ENCODE peak calls at places on chromosomes 12 and 14, in eight cellular contexts. One of them, this sample, is unnamed.

GRCh38 chr14:51643137-51643536 is 8.6 kb upstream of the FRMD6 start:
- DNase-seq in OCI-LY7: no peak
- DNase-seq in A549: no peak
- DNase-seq in IMR-90: peak
- DNase-seq in stomach: no peak
- DNase-seq in AG04450: no peak
- DNase-seq in lung: no peak
- DNase-seq in Panc1: no peak
- DNase-seq in this sample: no peak

GRCh38 chr12:60494249-60494648 is 898.4 kb downstream of the SLC16A7 start:
- DNase-seq in A549: peak
- DNase-seq in OCI-LY7: no peak
- DNase-seq in lung: no peak
- DNase-seq in Panc1: no peak
- DNase-seq in AG04450: peak
- DNase-seq in IMR-90: peak
- DNase-seq in stomach: no peak
- DNase-seq in this sample: peak

GRCh38 chr12:46985816-46986215 is 93.6 kb upstream of the PCED1B start:
- DNase-seq in OCI-LY7: no peak
- DNase-seq in Panc1: no peak
- DNase-seq in AG04450: no peak
- DNase-seq in stomach: no peak
- DNase-seq in lung: no peak
- DNase-seq in IMR-90: no peak
- DNase-seq in A549: no peak
- DNase-seq in this sample: no peak

GRCh38 chr12:56377310-56377988 is 14.8 kb upstream of the APOF start:
- DNase-seq in A549: no peak
- DNase-seq in AG04450: no peak
- DNase-seq in IMR-90: peak
- DNase-seq in Panc1: no peak
- DNase-seq in OCI-LY7: peak
- DNase-seq in stomach: no peak
- DNase-seq in lung: no peak
- DNase-seq in this sample: no peak

GRCh38 chr14:76917158-76917596 is 91.0 kb downstream of the LRRC74A start:
- DNase-seq in lung: peak
- DNase-seq in A549: peak
- DNase-seq in OCI-LY7: peak
- DNase-seq in AG04450: no peak
- DNase-seq in stomach: peak
- DNase-seq in IMR-90: peak
- DNase-seq in Panc1: no peak
- DNase-seq in this sample: peak

GRCh38 chr12:2337031-2338010 is 284.5 kb downstream of the CACNA1C start:
- DNase-seq in AG04450: no peak
- DNase-seq in stomach: no peak
- DNase-seq in IMR-90: no peak
- DNase-seq in OCI-LY7: no peak
- DNase-seq in A549: no peak
- DNase-seq in lung: no peak
- DNase-seq in Panc1: no peak
- DNase-seq in this sample: no peak

GRCh38 chr12:47576256-47576655 is 129.6 kb downstream of the RPAP3 start:
- DNase-seq in IMR-90: no peak
- DNase-seq in A549: no peak
- DNase-seq in stomach: no peak
- DNase-seq in lung: no peak
- DNase-seq in AG04450: no peak
- DNase-seq in Panc1: no peak
- DNase-seq in OCI-LY7: no peak
- DNase-seq in this sample: no peak

GRCh38 chr14:56293506-56293905 is 175.3 kb downstream of the PELI2 start:
- DNase-seq in IMR-90: no peak
- DNase-seq in lung: no peak
- DNase-seq in A549: no peak
- DNase-seq in Panc1: no peak
- DNase-seq in AG04450: no peak
- DNase-seq in stomach: no peak
- DNase-seq in OCI-LY7: no peak
- DNase-seq in this sample: no peak

GRCh38 chr12:52436000-52436827 is 2.0 kb upstream of the KRT75 start:
- DNase-seq in lung: no peak
- DNase-seq in Panc1: no peak
- DNase-seq in IMR-90: peak
- DNase-seq in OCI-LY7: no peak
- DNase-seq in A549: no peak
- DNase-seq in AG04450: no peak
- DNase-seq in stomach: no peak
- DNase-seq in this sample: no peak

GRCh38 chr12:53065975-53066593 is 13.1 kb downstream of the SPRYD3 start:
- DNase-seq in A549: peak
- DNase-seq in Panc1: no peak
- DNase-seq in lung: peak
- DNase-seq in IMR-90: peak
- DNase-seq in AG04450: no peak
- DNase-seq in stomach: peak
- DNase-seq in OCI-LY7: peak
- DNase-seq in this sample: peak

GRCh38 chr12:121709478-121709890 is 3.1 kb upstream of the TMEM120B start:
- DNase-seq in OCI-LY7: no peak
- DNase-seq in IMR-90: peak
- DNase-seq in lung: peak
- DNase-seq in A549: no peak
- DNase-seq in AG04450: no peak
- DNase-seq in stomach: no peak
- DNase-seq in Panc1: no peak
- DNase-seq in this sample: no peak

GRCh38 chr14:104794099-104794498 is 1.4 kb downstream of the AKT1 start:
- DNase-seq in lung: peak
- DNase-seq in stomach: peak
- DNase-seq in Panc1: no peak
- DNase-seq in AG04450: no peak
- DNase-seq in OCI-LY7: peak
- DNase-seq in A549: peak
- DNase-seq in IMR-90: peak
- DNase-seq in this sample: peak

GRCh38 chr12:58888131-58888783 is 32.0 kb downstream of the LRIG3 start:
- DNase-seq in IMR-90: peak
- DNase-seq in Panc1: no peak
- DNase-seq in A549: no peak
- DNase-seq in OCI-LY7: no peak
- DNase-seq in AG04450: peak
- DNase-seq in lung: no peak
- DNase-seq in stomach: peak
- DNase-seq in this sample: peak

GRCh38 chr12:99152337-99152736 is 495.2 kb upstream of the GARIN6 start:
- DNase-seq in OCI-LY7: no peak
- DNase-seq in Panc1: no peak
- DNase-seq in AG04450: no peak
- DNase-seq in IMR-90: no peak
- DNase-seq in stomach: no peak
- DNase-seq in A549: no peak
- DNase-seq in lung: no peak
- DNase-seq in this sample: no peak

GRCh38 chr12:124646385-124647230 is 79.2 kb upstream of the NCOR2 start:
- DNase-seq in AG04450: no peak
- DNase-seq in A549: no peak
- DNase-seq in stomach: no peak
- DNase-seq in lung: no peak
- DNase-seq in OCI-LY7: no peak
- DNase-seq in Panc1: no peak
- DNase-seq in IMR-90: no peak
- DNase-seq in this sample: no peak

GRCh38 chr12:1970331-1970900 is 33.8 kb downstream of the DCP1B start:
- DNase-seq in OCI-LY7: no peak
- DNase-seq in Panc1: no peak
- DNase-seq in IMR-90: no peak
- DNase-seq in stomach: no peak
- DNase-seq in AG04450: no peak
- DNase-seq in lung: no peak
- DNase-seq in A549: no peak
- DNase-seq in this sample: no peak

GRCh38 chr12:107287436-107288413 is 194.4 kb upstream of the CRY1 start:
- DNase-seq in AG04450: no peak
- DNase-seq in A549: no peak
- DNase-seq in Panc1: no peak
- DNase-seq in lung: no peak
- DNase-seq in OCI-LY7: no peak
- DNase-seq in stomach: no peak
- DNase-seq in IMR-90: peak
- DNase-seq in this sample: no peak

DNA sequence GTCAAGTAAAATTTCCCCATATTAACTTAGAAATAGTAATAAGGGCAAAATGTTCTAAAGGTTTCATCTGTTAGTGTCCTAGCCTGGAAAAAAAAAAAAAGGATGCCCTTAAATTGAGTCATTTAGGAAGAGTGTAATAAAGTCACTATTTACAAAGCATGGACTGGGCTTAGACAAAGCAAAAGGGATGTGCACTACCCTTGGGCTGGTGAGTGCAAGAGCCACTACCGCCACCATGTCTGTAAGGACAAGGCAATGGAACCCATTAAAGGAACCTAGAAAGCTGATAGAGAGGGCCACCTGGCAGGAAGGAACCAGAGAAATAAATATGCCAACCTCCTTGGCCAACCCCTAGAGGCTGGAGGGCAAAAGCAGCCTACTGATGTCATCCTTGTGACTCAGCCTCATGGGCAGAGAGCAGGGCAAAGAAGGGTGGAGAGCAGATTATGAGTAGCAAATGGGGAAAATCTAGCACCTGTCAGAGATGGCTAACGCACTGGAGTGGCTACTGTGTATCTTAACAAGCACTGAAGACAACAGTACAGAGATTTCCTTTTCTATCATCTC is 59.5 kb upstream of the FUT8 start:
- DNase-seq in lung: no peak
- DNase-seq in IMR-90: no peak
- DNase-seq in A549: peak
- DNase-seq in Panc1: no peak
- DNase-seq in OCI-LY7: peak
- DNase-seq in stomach: peak
- DNase-seq in AG04450: no peak
- DNase-seq in this sample: no peak
- TF ChIP-seq CTCF in lung: no peak
- TF ChIP-seq CTCF in IMR-90: no peak
- TF ChIP-seq CTCF in A549: no peak
- TF ChIP-seq CTCF in Panc1: no peak
- TF ChIP-seq CTCF in OCI-LY7: peak
- TF ChIP-seq CTCF in stomach: no peak
- TF ChIP-seq CTCF in AG04450: no peak
- TF ChIP-seq CTCF in this sample: no peak

GRCh38 chr14:102547067-102547466 is 37.5 kb upstream of the ANKRD9 start:
- DNase-seq in AG04450: no peak
- DNase-seq in lung: no peak
- DNase-seq in OCI-LY7: no peak
- DNase-seq in A549: no peak
- DNase-seq in IMR-90: no peak
- DNase-seq in Panc1: no peak
- DNase-seq in stomach: no peak
- DNase-seq in this sample: no peak

GRCh38 chr14:102541771-102542170 is 32.2 kb upstream of the ANKRD9 start:
- DNase-seq in Panc1: no peak
- DNase-seq in A549: no peak
- DNase-seq in IMR-90: no peak
- DNase-seq in lung: no peak
- DNase-seq in stomach: no peak
- DNase-seq in AG04450: no peak
- DNase-seq in OCI-LY7: no peak
- DNase-seq in this sample: no peak

GRCh38 chr14:102544034-102544744 is 34.6 kb upstream of the ANKRD9 start:
- DNase-seq in IMR-90: no peak
- DNase-seq in AG04450: no peak
- DNase-seq in Panc1: no peak
- DNase-seq in A549: no peak
- DNase-seq in OCI-LY7: no peak
- DNase-seq in lung: no peak
- DNase-seq in stomach: no peak
- DNase-seq in this sample: no peak

GRCh38 chr14:102545461-102546265 is 36.1 kb upstream of the ANKRD9 start:
- DNase-seq in stomach: no peak
- DNase-seq in Panc1: no peak
- DNase-seq in AG04450: peak
- DNase-seq in IMR-90: peak
- DNase-seq in OCI-LY7: no peak
- DNase-seq in lung: no peak
- DNase-seq in A549: no peak
- DNase-seq in this sample: peak

GRCh38 chr14:102544745-102545460 is 35.3 kb upstream of the ANKRD9 start:
- DNase-seq in stomach: peak
- DNase-seq in lung: no peak
- DNase-seq in IMR-90: no peak
- DNase-seq in A549: no peak
- DNase-seq in AG04450: no peak
- DNase-seq in OCI-LY7: no peak
- DNase-seq in Panc1: no peak
- DNase-seq in this sample: no peak
- H3K4me3 ChIP-seq in stomach: peak
- H3K4me3 ChIP-seq in lung: no peak
- H3K4me3 ChIP-seq in IMR-90: no peak
- H3K4me3 ChIP-seq in A549: no peak
- H3K4me3 ChIP-seq in AG04450: no peak
- H3K4me3 ChIP-seq in OCI-LY7: no peak
- H3K4me3 ChIP-seq in Panc1: no peak
- H3K4me3 ChIP-seq in this sample: no peak

GRCh38 chr14:50039734-50040400 is 76.5 kb downstream of the VCPKMT start:
- DNase-seq in AG04450: no peak
- DNase-seq in Panc1: no peak
- DNase-seq in lung: peak
- DNase-seq in IMR-90: no peak
- DNase-seq in stomach: no peak
- DNase-seq in A549: peak
- DNase-seq in OCI-LY7: no peak
- DNase-seq in this sample: peak
- H3K27ac ChIP-seq in AG04450: peak
- H3K27ac ChIP-seq in Panc1: peak
- H3K27ac ChIP-seq in lung: peak
- H3K27ac ChIP-seq in IMR-90: peak
- H3K27ac ChIP-seq in stomach: peak
- H3K27ac ChIP-seq in A549: peak
- H3K27ac ChIP-seq in OCI-LY7: no peak
- H3K27ac ChIP-seq in this sample: no peak

DNA sequence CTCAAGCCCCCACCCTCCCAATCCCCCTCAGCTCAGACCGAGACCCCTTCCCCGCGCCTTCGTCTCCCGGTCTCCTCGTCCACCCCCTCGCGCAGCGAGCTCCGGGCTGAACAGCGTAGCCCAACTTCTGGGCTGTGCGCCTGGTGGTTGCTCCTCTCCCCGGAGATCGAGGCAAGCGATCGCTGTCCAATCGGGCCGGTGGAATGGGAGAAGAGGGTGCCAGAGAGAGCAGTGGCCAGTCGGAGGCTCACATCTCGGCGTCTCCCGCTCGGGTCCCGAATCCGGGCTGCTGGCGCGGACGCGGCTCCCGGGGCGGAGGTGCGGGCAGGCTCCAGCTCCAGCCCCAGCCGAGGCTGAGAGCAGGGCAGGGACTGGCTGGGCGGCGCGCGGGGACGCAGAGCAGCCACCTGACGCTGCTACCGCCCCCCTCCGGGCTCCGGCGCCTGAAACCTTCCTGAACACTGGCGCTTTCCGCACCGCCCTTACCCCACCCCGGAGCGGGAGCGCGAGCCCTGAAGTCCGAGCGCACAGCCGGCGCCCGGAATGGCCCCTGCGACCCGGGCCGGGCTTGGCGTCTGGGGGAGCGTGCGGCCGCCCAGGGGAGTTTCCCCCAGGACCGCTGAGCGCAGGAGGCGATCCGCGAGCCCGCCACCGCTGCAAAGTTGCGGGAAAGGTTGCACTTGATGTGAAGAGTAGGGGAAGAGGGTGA is 508 bp upstream of the KCNH5 start:
- DNase-seq in IMR-90: peak
- DNase-seq in AG04450: peak
- DNase-seq in A549: peak
- DNase-seq in stomach: no peak
- DNase-seq in lung: no peak
- DNase-seq in Panc1: no peak
- DNase-seq in OCI-LY7: no peak
- DNase-seq in this sample: peak
- TF ChIP-seq CTCF in IMR-90: no peak
- TF ChIP-seq CTCF in AG04450: peak
- TF ChIP-seq CTCF in A549: no peak
- TF ChIP-seq CTCF in stomach: no peak
- TF ChIP-seq CTCF in lung: no peak
- TF ChIP-seq CTCF in Panc1: peak
- TF ChIP-seq CTCF in OCI-LY7: no peak
- TF ChIP-seq CTCF in this sample: peak